ENCODE peak calls at places on chromosomes 12 and 14, in ten cellular contexts. K is psoas muscle, V is tibial artery, Q is neuronal stem cell, G is left lung, X is suprapubic skin, W is transverse colon, E is Peyer's patch, I is A549, M is left ventricle myocardium inferior. D is an unnamed sample.
A peak's percentile ranks its signal among the peaks of the same experiment; 100 is the strongest.

GRCh38 chr14:73307261-73307660 is 70.0 kb downstream of the PAPLN start:
- DNase-seq in V (no peak), I (no peak), X (no peak), K (no peak), W (no peak), G (no peak), Q (no peak), M (no peak), E (no peak), D (no peak)

GRCh38 chr14:52790011-52790755 is 1.2 kb downstream of the GNPNAT1 start:
- DNase-seq in X (no peak), M (no peak), W (no peak), V (no peak), I (peak; percentile 15), G (no peak), E (no peak), Q (no peak), K (no peak), D (no peak)

GRCh38 chr14:53696217-53696965 is 260.2 kb downstream of the BMP4 start:
- DNase-seq in V (no peak), G (no peak), X (no peak), M (no peak), Q (no peak), K (no peak), E (no peak), I (peak; percentile 6), W (no peak), D (no peak)

GRCh38 chr14:97138801-97139200 is 341.6 kb downstream of the VRK1 start:
- DNase-seq in M (no peak), G (no peak), W (no peak), V (no peak), K (no peak), E (no peak), I (no peak), Q (peak; percentile 5), X (no peak), D (no peak)

GRCh38 chr12:109630815-109631214 is 57.2 kb downstream of the MVK start:
- DNase-seq in E (no peak), G (no peak), W (no peak), Q (no peak), M (no peak), I (no peak), X (no peak), V (no peak), K (no peak), D (no peak)

GRCh38 chr12:30200864-30201263 is 417.1 kb upstream of the TMTC1 start:
- DNase-seq in W (no peak), E (no peak), K (peak; percentile 40), Q (no peak), G (no peak), V (no peak), M (no peak), X (no peak), I (no peak), D (no peak)

GRCh38 chr12:49338830-49339463 is 2.0 kb upstream of the C1QL4 start:
- DNase-seq in Q (no peak), V (no peak), I (no peak), K (no peak), G (no peak), W (no peak), M (no peak), E (no peak), X (peak; percentile 36), D (no peak)

GRCh38 chr12:63894132-63894531 is 49.6 kb downstream of the SRGAP1 start:
- DNase-seq in E (no peak), G (no peak), I (no peak), W (no peak), X (no peak), V (no peak), Q (no peak), M (no peak), K (no peak), D (no peak)

GRCh38 chr12:34398706-34399630 is 376.7 kb downstream of the ALG10 start:
- DNase-seq in M (peak; percentile 9), Q (no peak), W (peak; percentile 1), G (peak; percentile 51), I (no peak), K (peak; percentile 14), E (peak; percentile 26), V (peak; percentile 9), X (peak; percentile 43), D (no peak)

GRCh38 chr14:42715316-42715715 is 1108.6 kb downstream of the LRFN5 start:
- DNase-seq in I (no peak), V (no peak), Q (no peak), M (no peak), W (no peak), K (no peak), X (no peak), G (no peak), E (no peak), D (no peak)

GRCh38 chr12:55842681-55843429 is at the start of gene MMP19:
- DNase-seq in W (no peak), E (no peak), Q (no peak), I (peak; percentile 21), X (peak; percentile 72), M (no peak), K (no peak), G (no peak), V (no peak), D (no peak)

GRCh38 chr12:101857043-101857558 is 20.3 kb upstream of the DRAM1 start:
- DNase-seq in Q (no peak), G (no peak), W (no peak), V (no peak), K (no peak), I (peak; percentile 42), M (no peak), X (no peak), E (no peak), D (no peak)

GRCh38 chr14:76918751-76919421 is 92.7 kb downstream of the LRRC74A start:
- DNase-seq in E (peak; percentile 88), I (peak; percentile 96), X (peak; percentile 96), V (peak; percentile 96), K (peak; percentile 99), Q (no peak), M (peak; percentile 95), W (peak; percentile 89), G (peak; percentile 96), D (no peak)

GRCh38 chr12:21697829-21698630 is 40.4 kb upstream of the LDHB start:
- DNase-seq in M (no peak), V (no peak), G (no peak), E (no peak), X (no peak), K (no peak), I (peak; percentile 42), Q (peak; percentile 31), W (no peak), D (no peak)

DNA sequence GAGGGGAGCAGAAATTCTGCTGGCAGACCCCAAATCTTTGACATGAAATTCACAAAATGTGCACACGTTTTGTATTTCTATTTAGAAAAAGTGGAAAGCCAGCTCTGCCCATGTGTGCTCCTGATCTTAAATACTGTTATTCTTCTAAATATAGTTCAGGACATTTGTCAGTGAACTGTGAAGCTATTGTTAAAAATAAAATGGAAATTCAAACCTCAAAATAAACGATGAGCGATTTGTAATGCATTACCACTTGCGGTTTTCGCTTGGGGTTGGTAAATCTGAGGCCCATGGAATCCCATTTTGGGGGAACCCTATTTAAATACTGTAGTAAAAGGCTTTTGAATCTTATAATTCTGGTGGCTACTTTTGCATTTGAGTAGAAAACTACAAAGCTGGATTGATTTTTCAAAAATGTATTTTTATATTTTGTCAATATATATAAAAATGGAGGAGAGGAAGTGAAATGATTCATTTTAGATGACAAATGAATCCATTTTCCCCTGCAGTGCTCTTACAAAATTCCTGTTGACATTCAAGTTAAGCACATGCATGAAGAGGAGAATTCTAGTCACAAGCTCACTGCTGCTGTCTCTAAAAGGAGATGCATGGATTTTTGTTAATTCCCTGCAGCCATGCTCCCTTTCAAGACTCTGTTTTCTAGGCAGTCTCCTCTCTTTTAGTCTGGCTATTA is 47.1 kb downstream of the FLRT2 start:
- DNase-seq in E (no peak), X (no peak), Q (no peak), W (no peak), G (no peak), I (no peak), K (no peak), M (no peak), V (no peak), D (no peak)
- H3K4me1 ChIP-seq in E (no peaks in the 10 kb centered on the region), X (peaks cover 10% of the 10 kb centered on the region), Q (peaks cover 8% of the 10 kb centered on the region), W (no peaks in the 10 kb centered on the region), G (no peaks in the 10 kb centered on the region), I (peaks cover 16% of the 10 kb centered on the region), K (peaks cover 15% of the 10 kb centered on the region), M (no peaks in the 10 kb centered on the region), V (peaks cover 3% of the 10 kb centered on the region), D (peaks cover 2% of the 10 kb centered on the region)

DNA sequence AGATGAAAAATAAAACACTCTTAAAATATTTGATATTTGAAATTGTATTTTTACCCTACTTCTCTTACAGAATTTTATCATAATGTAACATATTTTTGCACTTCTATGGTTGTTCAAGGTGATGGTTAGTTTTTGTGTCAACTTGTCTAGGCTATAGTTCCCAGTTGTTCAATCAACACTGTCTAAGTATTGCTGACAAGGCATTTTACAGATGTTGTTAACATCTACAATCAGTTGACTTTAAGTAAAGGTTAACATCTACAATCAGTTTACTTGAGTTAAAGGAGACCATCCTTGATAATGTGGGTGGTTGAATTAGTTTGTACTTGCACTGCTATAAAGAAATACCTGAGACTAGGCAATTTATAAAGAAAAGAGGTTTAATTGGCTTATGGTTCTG is 206.5 kb downstream of the AEBP2 start:
- DNase-seq in X (no peak), M (no peak), K (no peak), I (no peak), E (no peak), W (no peak), V (no peak), Q (no peak), G (no peak), D (no peak)
- H3K27ac ChIP-seq in X (no peak overlapping the region), M (no peak overlapping the region), K (no peak overlapping the region), I (no peak overlapping the region), E (no peak overlapping the region), W (no peak overlapping the region), V (no peak overlapping the region), Q (no peak overlapping the region), G (no peak overlapping the region), D (no peak overlapping the region)

GRCh38 chr12:124553862-124554428 is 13.5 kb downstream of the NCOR2 start:
- DNase-seq in V (no peak), I (no peak), G (peak; percentile 51), E (no peak), X (no peak), M (no peak), K (no peak), Q (no peak), W (no peak), D (no peak)
- H3K4me1 ChIP-seq in V (peaks cover 92% of the 10 kb centered on the region), I (peaks cover 20% of the 10 kb centered on the region), G (peaks cover 38% of the 10 kb centered on the region), E (peaks cover 13% of the 10 kb centered on the region), X (peaks cover 65% of the 10 kb centered on the region), M (peaks cover 96% of the 10 kb centered on the region), K (peaks cover 69% of the 10 kb centered on the region), Q (peaks cover 22% of the 10 kb centered on the region), W (peaks cover 81% of the 10 kb centered on the region), D (peaks cover 10% of the 10 kb centered on the region)

DNA sequence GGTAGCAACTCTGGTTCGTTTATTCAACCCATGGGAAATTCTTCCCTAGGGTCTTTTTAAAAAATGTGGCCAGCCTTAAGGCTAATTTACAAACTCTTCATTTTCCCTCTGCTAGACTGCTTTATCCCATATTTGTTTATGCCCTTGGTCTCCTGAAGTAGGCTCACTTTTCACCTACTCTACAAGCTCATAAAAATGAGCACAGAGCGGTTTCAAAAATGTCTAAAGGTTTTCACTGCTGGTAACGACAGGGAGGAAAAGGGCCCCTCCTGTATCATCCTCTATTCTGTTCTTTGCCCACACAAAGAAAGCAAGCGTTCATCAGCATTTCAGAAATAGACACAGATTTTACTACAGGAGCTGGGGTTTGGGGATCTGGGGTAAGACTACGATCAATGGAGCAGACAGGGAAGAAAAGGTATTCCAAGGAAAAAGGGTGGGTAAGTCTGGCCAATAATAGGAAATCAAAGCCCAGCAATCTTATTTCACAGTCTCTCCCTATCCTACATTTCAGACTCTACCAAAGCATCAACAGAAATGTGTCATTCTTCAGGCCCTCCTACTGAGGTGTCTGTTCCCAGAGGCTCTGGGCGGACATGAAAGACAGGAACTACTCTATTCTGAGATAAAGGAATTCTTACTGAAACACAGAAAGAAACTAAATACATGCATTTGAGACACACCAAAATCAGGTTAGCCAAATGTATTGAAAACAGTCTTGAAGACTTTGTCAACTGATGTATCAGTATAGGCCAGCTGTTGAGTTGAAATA is 86.4 kb downstream of the SPPL3 start:
- DNase-seq in X (no peak), G (no peak), W (no peak), E (no peak), V (no peak), M (no peak), I (no peak), K (no peak), Q (no peak), D (no peak)
- H3K27ac ChIP-seq in X (no peak overlapping the region), G (no peak overlapping the region), W (no peak overlapping the region), E (no peak overlapping the region), V (no peak overlapping the region), M (no peak overlapping the region), I (no peak overlapping the region), K (no peak overlapping the region), Q (peak overlapping the region; percentile 3), D (no peak overlapping the region)

D was measured in iPS DF 6.9.